ENCODE peak calls at places on chromosomes 13 and 19, in seven cellular contexts. S is lower leg skin, W is GM12892, G is upper lobe of left lung, R is tibial nerve, L is Peyer's patch, M is uterus. V is an unnamed sample.

GRCh38 chr13:73056054-73056962 is 2.5 kb upstream of the KLF5 start:
- DNase-seq in R (no peak), L (no peak), W (no peak), M (no peak), G (no peak), S (no peak), V (no peak)

GRCh38 chr13:77701305-77701704 is 3.8 kb downstream of the SLAIN1 start:
- DNase-seq in W (no peak), R (no peak), S (no peak), G (no peak), M (no peak), L (no peak), V (no peak)

GRCh38 chr19:30340724-30341595 is 31.2 kb upstream of the ZNF536 start:
- DNase-seq in M (no peak), W (no peak), R (no peak), G (no peak), S (no peak), L (no peak), V (no peak)

GRCh38 chr19:6099633-6100032 is 10.7 kb downstream of the RFX2 start:
- DNase-seq in S (no peak), R (no peak), M (no peak), L (no peak), G (no peak), W (no peak), V (no peak)

GRCh38 chr13:21012841-21013681 is 48.3 kb downstream of the LATS2 start:
- DNase-seq in L (peak; percentile 31), M (no peak), G (no peak), R (no peak), W (no peak), S (no peak), V (no peak)

GRCh38 chr19:46133101-46133627 is 8.7 kb upstream of the IGFL3 start:
- DNase-seq in L (no peak), G (no peak), R (peak; percentile 7), S (peak; percentile 70), M (peak; percentile 65), W (no peak), V (peak; percentile 24)

GRCh38 chr13:73417012-73417615 is 358.3 kb downstream of the KLF5 start:
- DNase-seq in M (no peak), G (no peak), L (no peak), R (no peak), W (no peak), S (no peak), V (no peak)

GRCh38 chr19:30920238-30920637 is 429.0 kb downstream of the TSHZ3 start:
- DNase-seq in R (no peak), S (no peak), G (peak; percentile 46), W (no peak), L (no peak), M (no peak), V (no peak)

GRCh38 chr19:15252398-15253018 is 20.3 kb upstream of the EPHX3 start:
- DNase-seq in W (no peak), L (no peak), M (no peak), S (no peak), G (no peak), R (no peak), V (peak; percentile 28)

GRCh38 chr13:110433014-110433413 is 125.9 kb downstream of the COL4A2 start:
- DNase-seq in R (no peak), W (no peak), M (no peak), G (peak; percentile 79), S (no peak), L (no peak), V (no peak)

GRCh38 chr13:104408733-104409132 is 1342.5 kb upstream of the SLC10A2 start:
- DNase-seq in R (no peak), S (no peak), G (no peak), L (no peak), M (no peak), W (no peak), V (no peak)

GRCh38 chr19:45973564-45974338 is at the start of gene NOVA2:
- DNase-seq in S (no peak), M (peak; percentile 66), W (peak; percentile 71), L (peak; percentile 62), R (peak; percentile 43), G (peak; percentile 92), V (peak; percentile 63)

GRCh38 chr19:17109962-17110598 is 34.5 kb downstream of the MYO9B start:
- DNase-seq in S (peak; percentile 61), W (peak; percentile 76), R (peak; percentile 35), G (peak; percentile 90), L (peak; percentile 90), M (no peak), V (no peak)

GRCh38 chr19:44731622-44732021 is 16.9 kb upstream of the BCL3 start:
- DNase-seq in G (no peak), S (no peak), M (no peak), W (no peak), L (no peak), R (no peak), V (no peak)

GRCh38 chr13:32068255-32068654 is 36.7 kb downstream of the FRY start:
- DNase-seq in G (no peak), W (no peak), M (no peak), L (no peak), S (no peak), R (no peak), V (no peak)

GRCh38 chr19:2228157-2229030 is 7.7 kb downstream of the PLEKHJ1 start:
- DNase-seq in L (no peak), R (no peak), G (peak; percentile 82), W (no peak), M (no peak), S (no peak), V (no peak)
- TF ChIP-seq POLR2A in L (no peak), R (no peak), G (no peak), W (no peak), M (no peak), S (no peak), V (no peak)

GRCh38 chr19:27759896-27760295 is 1453.1 kb downstream of the UQCRFS1 start:
- DNase-seq in S (no peak), W (no peak), R (no peak), L (no peak), M (no peak), G (no peak), V (no peak)
- TF ChIP-seq POLR2A in S (no peak), W (no peak), R (no peak), L (no peak), M (no peak), G (no peak), V (no peak)

GRCh38 chr19:9672893-9673292 is 2.0 kb downstream of the ZNF562 start:
- DNase-seq in L (no peak), G (no peak), M (no peak), S (no peak), R (no peak), W (no peak), V (no peak)

GRCh38 chr19:9673912-9674668 is 810 bp downstream of the ZNF562 start:
- DNase-seq in W (no peak), M (no peak), G (no peak), S (no peak), L (no peak), R (no peak), V (peak; percentile 53)

GRCh38 chr19:9671654-9672053 is 3.2 kb downstream of the ZNF562 start:
- DNase-seq in S (no peak), W (no peak), R (no peak), L (no peak), G (no peak), M (no peak), V (no peak)

DNA sequence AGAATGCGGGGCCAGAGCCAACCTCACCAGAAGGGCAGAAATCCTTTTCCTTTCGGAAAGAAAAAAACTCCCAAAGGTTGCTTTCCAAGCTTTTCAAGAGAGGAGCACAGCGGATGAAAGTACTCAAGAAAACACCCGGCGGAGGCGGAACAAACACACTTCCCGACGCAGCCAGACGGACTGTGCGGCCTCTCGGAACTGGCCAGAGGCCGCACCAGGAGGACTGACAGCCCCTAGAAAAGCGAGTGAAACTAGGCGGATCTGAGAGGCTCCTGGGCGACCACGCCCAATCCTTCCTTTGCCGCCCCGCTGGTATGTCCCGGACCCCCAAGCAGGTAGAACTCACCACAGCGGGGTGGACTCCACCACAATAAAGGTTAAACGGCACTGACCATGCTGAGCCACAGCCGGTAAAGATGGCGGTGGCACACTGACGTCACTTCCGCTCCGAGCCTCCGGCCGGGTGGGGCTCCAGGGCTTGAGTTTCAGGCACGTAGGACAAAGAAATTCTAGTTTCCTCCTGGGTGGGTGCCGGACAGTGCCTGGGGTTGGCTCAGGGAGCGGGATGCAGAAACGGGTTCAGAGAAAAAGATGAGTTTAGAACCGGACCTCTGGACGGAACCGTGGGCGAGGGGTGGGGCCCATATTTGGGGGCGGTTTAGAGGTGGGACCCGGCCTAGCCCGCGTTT is at the start of gene ZNF562:
- DNase-seq in W (peak; percentile 71), S (peak; percentile 78), L (peak; percentile 94), M (peak; percentile 85), R (peak; percentile 79), G (peak; percentile 94), V (peak; percentile 91)
- TF ChIP-seq POLR2A in W (peak; percentile 83), S (no peak), L (peak; percentile 24), M (peak; percentile 53), R (peak; percentile 29), G (no peak), V (peak; percentile 79)

GRCh38 chr13:75135325-75135825 is 346.6 kb downstream of the TBC1D4 start:
- DNase-seq in M (no peak), R (no peak), W (no peak), L (no peak), G (no peak), S (no peak), V (no peak)

GRCh38 chr13:75129331-75129730 is 352.6 kb downstream of the TBC1D4 start:
- DNase-seq in M (no peak), S (no peak), W (no peak), R (no peak), G (no peak), L (no peak), V (no peak)

GRCh38 chr13:75136151-75136550 is 345.8 kb downstream of the TBC1D4 start:
- DNase-seq in L (no peak), R (no peak), W (no peak), G (no peak), M (no peak), S (no peak), V (no peak)

GRCh38 chr13:75137911-75138571 is 343.9 kb downstream of the TBC1D4 start:
- DNase-seq in R (no peak), G (no peak), L (no peak), M (no peak), W (no peak), S (no peak), V (no peak)

GRCh38 chr13:75132800-75133695 is 348.9 kb downstream of the TBC1D4 start:
- DNase-seq in M (no peak), R (no peak), W (no peak), S (no peak), G (no peak), L (no peak), V (no peak)
- TF ChIP-seq POLR2A in M (no peak), R (no peak), W (no peak), S (no peak), G (no peak), L (no peak), V (no peak)

DNA sequence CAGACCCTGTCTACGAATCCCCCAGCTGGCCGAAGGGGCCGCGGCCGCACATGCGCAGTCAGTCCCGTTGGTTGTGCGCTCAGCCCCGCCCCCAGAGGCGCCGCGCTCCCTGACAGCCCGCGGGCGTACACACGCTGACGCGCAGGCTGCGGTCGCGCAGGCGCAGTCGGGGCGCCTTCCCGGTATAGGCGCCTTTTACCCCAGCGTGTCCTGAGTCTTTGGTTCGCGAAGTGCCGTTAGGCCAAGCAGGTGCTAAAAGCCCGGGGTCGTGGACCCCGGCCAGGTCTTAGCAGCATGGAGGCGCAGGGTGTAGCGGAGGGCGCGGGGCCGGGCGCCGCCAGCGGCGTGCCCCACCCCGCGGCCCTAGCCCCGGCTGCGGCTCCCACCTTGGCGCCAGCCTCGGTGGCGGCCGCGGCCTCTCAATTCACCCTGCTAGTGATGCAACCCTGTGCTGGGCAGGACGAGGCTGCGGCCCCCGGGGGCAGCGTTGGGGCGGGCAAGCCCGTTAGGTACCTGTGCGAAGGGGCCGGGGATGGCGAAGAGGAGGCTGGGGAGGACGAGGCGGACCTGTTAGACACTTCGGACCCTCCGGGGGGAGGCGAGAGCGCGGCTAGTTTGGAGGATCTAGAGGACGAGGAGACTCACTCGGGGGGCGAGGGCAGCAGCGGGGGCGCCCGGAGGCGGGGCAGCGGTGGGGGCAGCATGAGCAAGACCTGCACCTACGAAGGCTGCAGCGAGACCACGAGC is at the start of gene RFXAP:
- DNase-seq in M (peak; percentile 86), R (peak; percentile 74), S (peak; percentile 68), W (peak; percentile 79), L (peak; percentile 96), G (peak; percentile 99), V (peak; percentile 92)
- TF ChIP-seq POLR2A in M (peak; percentile 77), R (peak; percentile 68), S (no peak), W (peak; percentile 63), L (peak; percentile 54), G (no peak), V (peak; percentile 79)

V was measured in erythroblast.